ENCODE peak calls at places on chromosomes 16 and 17, in nine cellular contexts. One of them, this sample, is unnamed.

GRCh38 chr17:32445075-32445427 is 741 bp downstream of the PSMD11 start:
- DNase-seq in activated T-cell treated with anti-CD3 and anti-CD28 coated beads for 1 hour: peak; percentile 14
- DNase-seq in T-helper 2 cell: no peak
- DNase-seq in A549: peak; percentile 70
- DNase-seq in colonic mucosa: peak; percentile 52
- DNase-seq in transverse colon: peak; percentile 51
- DNase-seq in NCI-H2227 treated with DMSO at 0.1 percent for 48 hours: no peak
- DNase-seq in stimulated activated CD4-positive, alpha-beta T cell treated with anti-CD3 and anti-CD28 coated beads, TNF-alpha, amount 100 ng/mL, for 1 hour: no peak
- DNase-seq in HEK293T: peak; percentile 13
- DNase-seq in this sample: no peak

GRCh38 chr17:2796164-2797140 is at the start of gene RAP1GAP2:
- DNase-seq in activated T-cell treated with anti-CD3 and anti-CD28 coated beads for 1 hour: peak; percentile 46
- DNase-seq in T-helper 2 cell: peak; percentile 71
- DNase-seq in A549: no peak
- DNase-seq in colonic mucosa: peak; percentile 84
- DNase-seq in transverse colon: peak; percentile 82
- DNase-seq in NCI-H2227 treated with DMSO at 0.1 percent for 48 hours: no peak
- DNase-seq in stimulated activated CD4-positive, alpha-beta T cell treated with anti-CD3 and anti-CD28 coated beads, TNF-alpha, amount 100 ng/mL, for 1 hour: peak; percentile 29
- DNase-seq in HEK293T: no peak
- DNase-seq in this sample: no peak

GRCh38 chr16:49588061-49588460 is 214.5 kb downstream of the C16orf78 start:
- DNase-seq in activated T-cell treated with anti-CD3 and anti-CD28 coated beads for 1 hour: no peak
- DNase-seq in T-helper 2 cell: no peak
- DNase-seq in A549: no peak
- DNase-seq in colonic mucosa: no peak
- DNase-seq in transverse colon: no peak
- DNase-seq in NCI-H2227 treated with DMSO at 0.1 percent for 48 hours: no peak
- DNase-seq in stimulated activated CD4-positive, alpha-beta T cell treated with anti-CD3 and anti-CD28 coated beads, TNF-alpha, amount 100 ng/mL, for 1 hour: no peak
- DNase-seq in HEK293T: no peak
- DNase-seq in this sample: no peak

GRCh38 chr16:86575754-86576557 is 2.4 kb upstream of the FOXL1 start:
- DNase-seq in activated T-cell treated with anti-CD3 and anti-CD28 coated beads for 1 hour: no peak
- DNase-seq in T-helper 2 cell: peak; percentile 33
- DNase-seq in A549: peak; percentile 67
- DNase-seq in colonic mucosa: peak; percentile 79
- DNase-seq in transverse colon: peak; percentile 60
- DNase-seq in NCI-H2227 treated with DMSO at 0.1 percent for 48 hours: no peak
- DNase-seq in stimulated activated CD4-positive, alpha-beta T cell treated with anti-CD3 and anti-CD28 coated beads, TNF-alpha, amount 100 ng/mL, for 1 hour: no peak
- DNase-seq in HEK293T: peak; percentile 83
- DNase-seq in this sample: no peak

GRCh38 chr17:17104494-17104893 is 62.2 kb downstream of the MPRIP start:
- DNase-seq in activated T-cell treated with anti-CD3 and anti-CD28 coated beads for 1 hour: no peak
- DNase-seq in T-helper 2 cell: no peak
- DNase-seq in A549: no peak
- DNase-seq in colonic mucosa: no peak
- DNase-seq in transverse colon: no peak
- DNase-seq in NCI-H2227 treated with DMSO at 0.1 percent for 48 hours: no peak
- DNase-seq in stimulated activated CD4-positive, alpha-beta T cell treated with anti-CD3 and anti-CD28 coated beads, TNF-alpha, amount 100 ng/mL, for 1 hour: no peak
- DNase-seq in HEK293T: no peak
- DNase-seq in this sample: no peak

GRCh38 chr16:56936491-56936890 is 4.5 kb downstream of the HERPUD1 start:
- DNase-seq in activated T-cell treated with anti-CD3 and anti-CD28 coated beads for 1 hour: no peak
- DNase-seq in T-helper 2 cell: no peak
- DNase-seq in A549: no peak
- DNase-seq in colonic mucosa: no peak
- DNase-seq in transverse colon: no peak
- DNase-seq in NCI-H2227 treated with DMSO at 0.1 percent for 48 hours: no peak
- DNase-seq in stimulated activated CD4-positive, alpha-beta T cell treated with anti-CD3 and anti-CD28 coated beads, TNF-alpha, amount 100 ng/mL, for 1 hour: no peak
- DNase-seq in HEK293T: no peak
- DNase-seq in this sample: no peak

GRCh38 chr16:29011112-29011511 is 26.3 kb downstream of the LAT start:
- DNase-seq in activated T-cell treated with anti-CD3 and anti-CD28 coated beads for 1 hour: no peak
- DNase-seq in T-helper 2 cell: no peak
- DNase-seq in A549: no peak
- DNase-seq in colonic mucosa: no peak
- DNase-seq in transverse colon: no peak
- DNase-seq in NCI-H2227 treated with DMSO at 0.1 percent for 48 hours: no peak
- DNase-seq in stimulated activated CD4-positive, alpha-beta T cell treated with anti-CD3 and anti-CD28 coated beads, TNF-alpha, amount 100 ng/mL, for 1 hour: no peak
- DNase-seq in HEK293T: peak; percentile 42
- DNase-seq in this sample: no peak

GRCh38 chr17:33260638-33261037 is 32.5 kb downstream of the ASIC2 start:
- DNase-seq in activated T-cell treated with anti-CD3 and anti-CD28 coated beads for 1 hour: no peak
- DNase-seq in T-helper 2 cell: no peak
- DNase-seq in A549: no peak
- DNase-seq in colonic mucosa: peak; percentile 46
- DNase-seq in transverse colon: peak; percentile 48
- DNase-seq in NCI-H2227 treated with DMSO at 0.1 percent for 48 hours: no peak
- DNase-seq in stimulated activated CD4-positive, alpha-beta T cell treated with anti-CD3 and anti-CD28 coated beads, TNF-alpha, amount 100 ng/mL, for 1 hour: no peak
- DNase-seq in HEK293T: no peak
- DNase-seq in this sample: no peak

GRCh38 chr16:84286568-84287220 is 8.0 kb upstream of the WFDC1 start:
- DNase-seq in activated T-cell treated with anti-CD3 and anti-CD28 coated beads for 1 hour: no peak
- DNase-seq in T-helper 2 cell: no peak
- DNase-seq in A549: no peak
- DNase-seq in colonic mucosa: peak; percentile 35
- DNase-seq in transverse colon: peak; percentile 43
- DNase-seq in NCI-H2227 treated with DMSO at 0.1 percent for 48 hours: no peak
- DNase-seq in stimulated activated CD4-positive, alpha-beta T cell treated with anti-CD3 and anti-CD28 coated beads, TNF-alpha, amount 100 ng/mL, for 1 hour: no peak
- DNase-seq in HEK293T: no peak
- DNase-seq in this sample: no peak

GRCh38 chr17:74296548-74296936 is 22.5 kb downstream of the DNAI2 start:
- DNase-seq in activated T-cell treated with anti-CD3 and anti-CD28 coated beads for 1 hour: no peak
- DNase-seq in T-helper 2 cell: no peak
- DNase-seq in A549: peak; percentile 60
- DNase-seq in colonic mucosa: peak; percentile 40
- DNase-seq in transverse colon: peak; percentile 42
- DNase-seq in NCI-H2227 treated with DMSO at 0.1 percent for 48 hours: peak; percentile 84
- DNase-seq in stimulated activated CD4-positive, alpha-beta T cell treated with anti-CD3 and anti-CD28 coated beads, TNF-alpha, amount 100 ng/mL, for 1 hour: no peak
- DNase-seq in HEK293T: peak; percentile 56
- DNase-seq in this sample: no peak

GRCh38 chr17:10624966-10625365 is 32.1 kb downstream of the MYH3 start:
- DNase-seq in activated T-cell treated with anti-CD3 and anti-CD28 coated beads for 1 hour: no peak
- DNase-seq in T-helper 2 cell: no peak
- DNase-seq in A549: no peak
- DNase-seq in colonic mucosa: no peak
- DNase-seq in transverse colon: no peak
- DNase-seq in NCI-H2227 treated with DMSO at 0.1 percent for 48 hours: no peak
- DNase-seq in stimulated activated CD4-positive, alpha-beta T cell treated with anti-CD3 and anti-CD28 coated beads, TNF-alpha, amount 100 ng/mL, for 1 hour: no peak
- DNase-seq in HEK293T: no peak
- DNase-seq in this sample: no peak

GRCh38 chr16:28308794-28309535 is 16.6 kb downstream of the SBK1 start:
- DNase-seq in activated T-cell treated with anti-CD3 and anti-CD28 coated beads for 1 hour: no peak
- DNase-seq in T-helper 2 cell: no peak
- DNase-seq in A549: no peak
- DNase-seq in colonic mucosa: no peak
- DNase-seq in transverse colon: no peak
- DNase-seq in NCI-H2227 treated with DMSO at 0.1 percent for 48 hours: no peak
- DNase-seq in stimulated activated CD4-positive, alpha-beta T cell treated with anti-CD3 and anti-CD28 coated beads, TNF-alpha, amount 100 ng/mL, for 1 hour: no peak
- DNase-seq in HEK293T: no peak
- DNase-seq in this sample: peak; percentile 38

GRCh38 chr16:89009343-89010209 is 32.6 kb upstream of the CBFA2T3 start:
- DNase-seq in activated T-cell treated with anti-CD3 and anti-CD28 coated beads for 1 hour: no peak
- DNase-seq in T-helper 2 cell: no peak
- DNase-seq in A549: no peak
- DNase-seq in colonic mucosa: no peak
- DNase-seq in transverse colon: no peak
- DNase-seq in NCI-H2227 treated with DMSO at 0.1 percent for 48 hours: no peak
- DNase-seq in stimulated activated CD4-positive, alpha-beta T cell treated with anti-CD3 and anti-CD28 coated beads, TNF-alpha, amount 100 ng/mL, for 1 hour: no peak
- DNase-seq in HEK293T: no peak
- DNase-seq in this sample: no peak

This sample was measured in NCI-H2029.